ENCODE peak calls at places on chromosomes 2 and 18, in ten cellular contexts. J is NCI-H1105; O is Karpas-422; S is NCI-H2171; B is BJ; U is OCI-LY7; Y is kidney glomerular epithelial cell; H is stimulated activated CD4-positive, alpha-beta T cell treated with anti-CD3 and anti-CD28 coated beads, Interleukin-1b, Interleukin-23, amount 100 ng/mL, for 4 hours; C is lower lobe of right lung; T is dermis microvascular lymphatic vessel endothelial cell. X is an unnamed sample.

GRCh38 chr2:201258666-201258999 is 1.7 kb upstream of the CASP8 start:
- DNase-seq in J (no peak), O (peak), S (no peak), B (no peak), U (peak), Y (no peak), H (no peak), C (no peak), T (no peak), X (no peak)

GRCh38 chr2:227183657-227184367 is 19.4 kb downstream of the COL4A3 start:
- DNase-seq in J (no peak), O (no peak), S (no peak), B (no peak), U (no peak), Y (peak), H (no peak), C (peak), T (no peak), X (no peak)

GRCh38 chr2:145615626-145616025 is 1095.7 kb upstream of the ZEB2 start:
- DNase-seq in J (no peak), O (no peak), S (no peak), B (no peak), U (no peak), Y (no peak), H (no peak), C (no peak), T (no peak), X (no peak)

GRCh38 chr2:48282281-48282680 is 247.7 kb upstream of the STON1 start:
- DNase-seq in J (no peak), O (no peak), S (no peak), B (no peak), U (no peak), Y (no peak), H (no peak), C (no peak), T (no peak), X (no peak)

GRCh38 chr2:46487667-46488333 is 8.4 kb downstream of the TMEM247 start:
- DNase-seq in J (no peak), O (no peak), S (no peak), B (peak), U (no peak), Y (peak), H (no peak), C (peak), T (no peak), X (no peak)

GRCh38 chr18:9535430-9535972 is 60.2 kb downstream of the RALBP1 start:
- DNase-seq in J (no peak), O (no peak), S (no peak), B (peak), U (no peak), Y (peak), H (no peak), C (no peak), T (no peak), X (no peak)

GRCh38 chr2:105739408-105739807 is 5.3 kb upstream of the NCK2 start:
- DNase-seq in J (no peak), O (no peak), S (no peak), B (no peak), U (no peak), Y (no peak), H (no peak), C (no peak), T (no peak), X (no peak)

GRCh38 chr2:235926229-235926628 is 242.0 kb downstream of the GBX2 start:
- DNase-seq in J (no peak), O (no peak), S (no peak), B (no peak), U (no peak), Y (no peak), H (no peak), C (no peak), T (no peak), X (no peak)

GRCh38 chr2:100845141-100845991 is 25.4 kb downstream of the NPAS2 start:
- DNase-seq in J (no peak), O (no peak), S (no peak), B (no peak), U (no peak), Y (no peak), H (no peak), C (no peak), T (no peak), X (no peak)

GRCh38 chr2:185219981-185220380 is 518.6 kb upstream of the FSIP2 start:
- DNase-seq in J (no peak), O (no peak), S (peak), B (no peak), U (no peak), Y (peak), H (no peak), C (no peak), T (no peak), X (no peak)

GRCh38 chr18:25168011-25168410 is 184.0 kb downstream of the ZNF521 start:
- DNase-seq in J (no peak), O (no peak), S (peak), B (no peak), U (no peak), Y (no peak), H (no peak), C (no peak), T (no peak), X (no peak)

GRCh38 chr2:15223887-15224286 is 337.2 kb downstream of the NBAS start:
- DNase-seq in J (no peak), O (no peak), S (no peak), B (peak), U (no peak), Y (peak), H (no peak), C (no peak), T (peak), X (no peak)

GRCh38 chr18:51342815-51343214 is 145.3 kb upstream of the MEX3C start:
- DNase-seq in J (no peak), O (no peak), S (no peak), B (no peak), U (no peak), Y (no peak), H (no peak), C (no peak), T (no peak), X (no peak)

GRCh38 chr18:48398074-48398473 is 11.1 kb downstream of the ZBTB7C start:
- DNase-seq in J (no peak), O (no peak), S (no peak), B (no peak), U (no peak), Y (no peak), H (no peak), C (no peak), T (no peak), X (no peak)

X was measured in iPS-NIHi11.